ENCODE peak calls at places on chromosomes 7 and 10, in six cellular contexts. One of them, this sample, is unnamed.

GRCh38 chr7:22295402-22296264 is 61.3 kb downstream of the RAPGEF5 start:
- DNase-seq in aorta: no peak
- DNase-seq in PC-9: no peak
- DNase-seq in anterior cingulate cortex: no peak
- DNase-seq in A549: no peak
- DNase-seq in activated CD4-positive, alpha-beta T cell treated with anti-CD3 and anti-CD28 coated beads, Interleukin-2, amount 50 U/mL, for 24 hours: no peak
- DNase-seq in this sample: no peak

GRCh38 chr10:48890904-48891839 is 48.5 kb downstream of the LRRC18 start:
- DNase-seq in PC-9: no peak
- DNase-seq in aorta: no peak
- DNase-seq in activated CD4-positive, alpha-beta T cell treated with anti-CD3 and anti-CD28 coated beads, Interleukin-2, amount 50 U/mL, for 24 hours: no peak
- DNase-seq in anterior cingulate cortex: no peak
- DNase-seq in A549: no peak
- DNase-seq in this sample: no peak

GRCh38 chr10:79059859-79060379 is 8.8 kb upstream of the ZMIZ1 start:
- DNase-seq in A549: no peak
- DNase-seq in aorta: peak
- DNase-seq in activated CD4-positive, alpha-beta T cell treated with anti-CD3 and anti-CD28 coated beads, Interleukin-2, amount 50 U/mL, for 24 hours: no peak
- DNase-seq in PC-9: no peak
- DNase-seq in anterior cingulate cortex: peak
- DNase-seq in this sample: no peak

GRCh38 chr10:132506711-132507466 is 30.7 kb upstream of the INPP5A start:
- DNase-seq in activated CD4-positive, alpha-beta T cell treated with anti-CD3 and anti-CD28 coated beads, Interleukin-2, amount 50 U/mL, for 24 hours: no peak
- DNase-seq in anterior cingulate cortex: peak
- DNase-seq in aorta: no peak
- DNase-seq in A549: no peak
- DNase-seq in PC-9: no peak
- DNase-seq in this sample: no peak

GRCh38 chr10:2972216-2972615 is 95.1 kb upstream of the PFKP start:
- DNase-seq in A549: no peak
- DNase-seq in PC-9: no peak
- DNase-seq in aorta: no peak
- DNase-seq in anterior cingulate cortex: no peak
- DNase-seq in activated CD4-positive, alpha-beta T cell treated with anti-CD3 and anti-CD28 coated beads, Interleukin-2, amount 50 U/mL, for 24 hours: no peak
- DNase-seq in this sample: no peak

GRCh38 chr10:32210306-32211045 is 136.5 kb downstream of the EPC1 start:
- DNase-seq in anterior cingulate cortex: no peak
- DNase-seq in aorta: no peak
- DNase-seq in activated CD4-positive, alpha-beta T cell treated with anti-CD3 and anti-CD28 coated beads, Interleukin-2, amount 50 U/mL, for 24 hours: no peak
- DNase-seq in PC-9: no peak
- DNase-seq in A549: peak
- DNase-seq in this sample: no peak

GRCh38 chr7:36870625-36871354 is 146.5 kb upstream of the AOAH start:
- DNase-seq in activated CD4-positive, alpha-beta T cell treated with anti-CD3 and anti-CD28 coated beads, Interleukin-2, amount 50 U/mL, for 24 hours: no peak
- DNase-seq in PC-9: no peak
- DNase-seq in aorta: no peak
- DNase-seq in anterior cingulate cortex: no peak
- DNase-seq in A549: no peak
- DNase-seq in this sample: no peak

GRCh38 chr7:14761506-14762296 is 140.8 kb downstream of the DGKB start:
- DNase-seq in PC-9: no peak
- DNase-seq in A549: no peak
- DNase-seq in activated CD4-positive, alpha-beta T cell treated with anti-CD3 and anti-CD28 coated beads, Interleukin-2, amount 50 U/mL, for 24 hours: no peak
- DNase-seq in aorta: no peak
- DNase-seq in anterior cingulate cortex: peak
- DNase-seq in this sample: no peak